ENCODE peak calls at places on chromosomes 7 and 10, in four cellular contexts. H is stimulated activated CD4-positive, alpha-beta T cell treated with anti-CD3 and anti-CD28 coated beads, Interleukin-4, amount 100 ng/mL, for 24 hours; R is Panc1; U is naive thymus-derived CD4-positive, alpha-beta T cell. M is an unnamed sample.

GRCh38 chr7:95511716-95512260 is 26.0 kb downstream of the ASB4 start:
- DNase-seq in H (peak; percentile 45), R (no peak), U (no peak), M (peak; percentile 10)

GRCh38 chr7:45031829-45032228 is 31.8 kb downstream of the CCM2 start:
- DNase-seq in H (no peak), R (no peak), U (no peak), M (no peak)

GRCh38 chr7:81460646-81461045 is 309.2 kb downstream of the HGF start:
- DNase-seq in H (no peak), R (no peak), U (no peak), M (no peak)

GRCh38 chr7:9029671-9030070 is 596.3 kb downstream of the NXPH1 start:
- DNase-seq in H (no peak), R (no peak), U (no peak), M (no peak)

GRCh38 chr7:7808156-7808555 is 89.7 kb upstream of the RPA3 start:
- DNase-seq in H (no peak), R (no peak), U (no peak), M (no peak)

GRCh38 chr7:122304604-122304975 is at the start of gene FEZF1:
- DNase-seq in H (no peak), R (no peak), U (no peak), M (no peak)

GRCh38 chr10:130352291-130352645 is 216.1 kb downstream of the GLRX3 start:
- DNase-seq in H (no peak), R (no peak), U (no peak), M (no peak)

GRCh38 chr10:35517431-35518181 is 87.5 kb upstream of the GJD4 start:
- DNase-seq in H (no peak), R (no peak), U (no peak), M (no peak)

GRCh38 chr10:133100706-133101463 is 13.2 kb downstream of the ADGRA1 start:
- DNase-seq in H (peak; percentile 24), R (no peak), U (no peak), M (no peak)

GRCh38 chr7:115838829-115839228 is 191.7 kb downstream of the TFEC start:
- DNase-seq in H (no peak), R (no peak), U (no peak), M (no peak)

GRCh38 chr7:30700941-30701340 is 18.7 kb upstream of the CRHR2 start:
- DNase-seq in H (no peak), R (no peak), U (no peak), M (no peak)

GRCh38 chr7:36473454-36474282 is 84.0 kb downstream of the ANLN start:
- DNase-seq in H (no peak), R (no peak), U (no peak), M (no peak)

GRCh38 chr10:72612203-72612826 is 13.6 kb downstream of the MICU1 start:
- DNase-seq in H (no peak), R (no peak), U (no peak), M (no peak)

GRCh38 chr10:132508497-132509443 is 28.8 kb upstream of the INPP5A start:
- DNase-seq in H (no peak), R (no peak), U (no peak), M (no peak)

GRCh38 chr10:47214520-47214919 is 85.5 kb upstream of the GDF10 start:
- DNase-seq in H (no peak), R (no peak), U (no peak), M (no peak)

GRCh38 chr10:78205457-78205856 is 171.8 kb downstream of the RPS24 start:
- DNase-seq in H (no peak), R (no peak), U (no peak), M (no peak)

GRCh38 chr7:22860784-22861482 is 38.3 kb upstream of the TOMM7 start:
- DNase-seq in H (peak; percentile 44), R (no peak), U (no peak), M (peak; percentile 9)

GRCh38 chr7:20713792-20714191 is 72.9 kb downstream of the SP8 start:
- DNase-seq in H (no peak), R (no peak), U (no peak), M (no peak)

GRCh38 chr7:141663081-141663510 is 38.9 kb downstream of the DENND11 start:
- DNase-seq in H (no peak), R (no peak), U (no peak), M (no peak)

GRCh38 chr10:49597426-49598163 is 12.5 kb upstream of the SLC18A3 start:
- DNase-seq in H (no peak), R (no peak), U (no peak), M (no peak)

GRCh38 chr10:123303581-123303980 is 149.4 kb downstream of the BUB3 start:
- DNase-seq in H (no peak), R (no peak), U (no peak), M (no peak)

GRCh38 chr7:26149391-26149977 is 2.5 kb upstream of the NFE2L3 start:
- DNase-seq in H (no peak), R (no peak), U (no peak), M (no peak)

GRCh38 chr10:15370212-15370740 is 813 bp downstream of the FAM171A1 start:
- DNase-seq in H (peak; percentile 6), R (no peak), U (peak; percentile 18), M (peak; percentile 17)